ENCODE peak calls at places on chromosomes 4 and X, in five cellular contexts. One of them, this sample, is unnamed.

GRCh38 chr4:112550728-112551127 is 34.7 kb upstream of the NEUROG2 start:
- DNase-seq in tibial artery: no peak
- DNase-seq in endodermal cell: no peak
- DNase-seq in fibroblast of lung: peak; percentile 85
- DNase-seq in HAP-1: no peak
- DNase-seq in this sample: no peak

GRCh38 chr4:107712236-107712635 is 7.8 kb downstream of the PAPSS1 start:
- DNase-seq in tibial artery: no peak
- DNase-seq in HAP-1: no peak
- DNase-seq in endodermal cell: no peak
- DNase-seq in fibroblast of lung: peak; percentile 16
- DNase-seq in this sample: no peak

GRCh38 chr4:125200556-125200955 is 114.2 kb upstream of the FAT4 start:
- DNase-seq in endodermal cell: no peak
- DNase-seq in HAP-1: no peak
- DNase-seq in tibial artery: no peak
- DNase-seq in fibroblast of lung: no peak
- DNase-seq in this sample: no peak

GRCh38 chr4:159048166-159048886 is 54.6 kb upstream of the RAPGEF2 start:
- DNase-seq in tibial artery: peak; percentile 69
- DNase-seq in endodermal cell: peak; percentile 71
- DNase-seq in fibroblast of lung: peak; percentile 94
- DNase-seq in HAP-1: peak; percentile 77
- DNase-seq in this sample: peak; percentile 74

GRCh38 chr4:76526585-76526990 is 91.6 kb downstream of the SHROOM3 start:
- DNase-seq in fibroblast of lung: peak; percentile 79
- DNase-seq in endodermal cell: no peak
- DNase-seq in tibial artery: no peak
- DNase-seq in HAP-1: peak; percentile 33
- DNase-seq in this sample: no peak

GRCh38 chrX:139949703-139950102 is 15.6 kb downstream of the CXorf66 start:
- DNase-seq in endodermal cell: no peak
- DNase-seq in tibial artery: no peak
- DNase-seq in HAP-1: peak; percentile 21
- DNase-seq in fibroblast of lung: no peak
- DNase-seq in this sample: no peak

GRCh38 chr4:124206779-124207605 is 505.5 kb downstream of the ANKRD50 start:
- DNase-seq in HAP-1: no peak
- DNase-seq in tibial artery: no peak
- DNase-seq in fibroblast of lung: peak; percentile 83
- DNase-seq in endodermal cell: no peak
- DNase-seq in this sample: no peak

GRCh38 chrX:130071611-130072349 is 38.5 kb downstream of the ELF4 start:
- DNase-seq in tibial artery: no peak
- DNase-seq in endodermal cell: no peak
- DNase-seq in HAP-1: no peak
- DNase-seq in fibroblast of lung: no peak
- DNase-seq in this sample: no peak

GRCh38 chr4:148845609-148846008 is 403.4 kb upstream of the NR3C2 start:
- DNase-seq in HAP-1: no peak
- DNase-seq in tibial artery: no peak
- DNase-seq in fibroblast of lung: no peak
- DNase-seq in endodermal cell: no peak
- DNase-seq in this sample: no peak

GRCh38 chrX:85052207-85052606 is 48.5 kb downstream of the APOOL start:
- DNase-seq in tibial artery: no peak
- DNase-seq in fibroblast of lung: peak; percentile 25
- DNase-seq in endodermal cell: no peak
- DNase-seq in HAP-1: no peak
- DNase-seq in this sample: no peak

GRCh38 chr4:128283071-128283470 is 4.5 kb downstream of the PGRMC2 start:
- DNase-seq in fibroblast of lung: no peak
- DNase-seq in HAP-1: no peak
- DNase-seq in endodermal cell: no peak
- DNase-seq in tibial artery: no peak
- DNase-seq in this sample: no peak

GRCh38 chr4:37873383-37873782 is 17.5 kb upstream of the TBC1D1 start:
- DNase-seq in HAP-1: no peak
- DNase-seq in fibroblast of lung: peak; percentile 64
- DNase-seq in endodermal cell: no peak
- DNase-seq in tibial artery: no peak
- DNase-seq in this sample: no peak

GRCh38 chrX:132086717-132087116 is 41.1 kb downstream of the FRMD7 start:
- DNase-seq in HAP-1: no peak
- DNase-seq in endodermal cell: no peak
- DNase-seq in tibial artery: no peak
- DNase-seq in fibroblast of lung: peak; percentile 24
- DNase-seq in this sample: no peak

GRCh38 chr4:120714581-120714980 is 207.9 kb downstream of the PRDM5 start:
- DNase-seq in fibroblast of lung: peak; percentile 55
- DNase-seq in HAP-1: no peak
- DNase-seq in endodermal cell: no peak
- DNase-seq in tibial artery: no peak
- DNase-seq in this sample: no peak

GRCh38 chr4:110198472-110199419 is at the start of gene ELOVL6:
- DNase-seq in tibial artery: peak; percentile 71
- DNase-seq in HAP-1: peak; percentile 89
- DNase-seq in fibroblast of lung: peak; percentile 78
- DNase-seq in endodermal cell: peak; percentile 95
- DNase-seq in this sample: peak; percentile 37

GRCh38 chr4:169283114-169283509 is 12.4 kb upstream of the SH3RF1 start:
- DNase-seq in endodermal cell: no peak
- DNase-seq in HAP-1: no peak
- DNase-seq in fibroblast of lung: peak; percentile 98
- DNase-seq in tibial artery: no peak
- DNase-seq in this sample: no peak

GRCh38 chr4:147370881-147371280 is 110.0 kb upstream of the EDNRA start:
- DNase-seq in tibial artery: no peak
- DNase-seq in endodermal cell: no peak
- DNase-seq in fibroblast of lung: no peak
- DNase-seq in HAP-1: no peak
- DNase-seq in this sample: no peak

GRCh38 chrX:139828830-139829229 is 104.0 kb downstream of the ATP11C start:
- DNase-seq in fibroblast of lung: no peak
- DNase-seq in endodermal cell: no peak
- DNase-seq in tibial artery: no peak
- DNase-seq in HAP-1: no peak
- DNase-seq in this sample: no peak

GRCh38 chr4:98150092-98150761 is 7.0 kb upstream of the STPG2 start:
- DNase-seq in tibial artery: no peak
- DNase-seq in fibroblast of lung: peak; percentile 5
- DNase-seq in endodermal cell: no peak
- DNase-seq in HAP-1: no peak
- DNase-seq in this sample: no peak

GRCh38 chrX:123422875-123423274 is 238.8 kb downstream of the GRIA3 start:
- DNase-seq in fibroblast of lung: peak; percentile 32
- DNase-seq in tibial artery: peak; percentile 63
- DNase-seq in HAP-1: peak; percentile 59
- DNase-seq in endodermal cell: peak; percentile 51
- DNase-seq in this sample: no peak

GRCh38 chr4:141730805-141731204 is 94.4 kb downstream of the IL15 start:
- DNase-seq in endodermal cell: no peak
- DNase-seq in fibroblast of lung: peak; percentile 8
- DNase-seq in HAP-1: no peak
- DNase-seq in tibial artery: no peak
- DNase-seq in this sample: no peak

GRCh38 chrX:37441377-37441776 is 92.2 kb downstream of the PRRG1 start:
- DNase-seq in HAP-1: no peak
- DNase-seq in fibroblast of lung: no peak
- DNase-seq in endodermal cell: no peak
- DNase-seq in tibial artery: no peak
- DNase-seq in this sample: no peak

GRCh38 chrX:34612036-34612435 is 45.0 kb downstream of the TMEM47 start:
- DNase-seq in endodermal cell: no peak
- DNase-seq in HAP-1: no peak
- DNase-seq in tibial artery: no peak
- DNase-seq in fibroblast of lung: peak; percentile 4
- DNase-seq in this sample: peak; percentile 4

GRCh38 chr4:44121210-44121609 is 327.4 kb downstream of the KCTD8 start:
- DNase-seq in fibroblast of lung: no peak
- DNase-seq in HAP-1: no peak
- DNase-seq in endodermal cell: no peak
- DNase-seq in tibial artery: no peak
- DNase-seq in this sample: no peak

DNA sequence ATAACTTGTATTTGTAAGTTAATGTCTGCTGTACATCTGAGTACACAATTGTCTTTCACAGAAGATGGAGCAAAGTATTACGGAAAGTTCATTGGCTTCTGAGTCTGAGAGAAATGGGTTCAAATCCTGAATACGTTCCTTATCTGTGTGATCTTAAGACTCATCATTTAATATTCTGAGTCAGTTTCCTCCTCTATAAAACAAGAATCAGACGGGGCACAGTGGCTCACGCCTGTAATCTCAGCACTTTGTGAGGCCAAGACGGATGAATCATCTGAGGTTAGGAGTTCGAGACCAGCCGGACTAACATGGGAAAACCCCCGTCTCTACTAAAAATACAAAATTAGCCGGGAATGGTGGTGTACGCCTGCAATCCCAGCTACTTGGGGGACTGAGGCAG is 57.8 kb downstream of the APBB2 start:
- DNase-seq in tibial artery: no peak
- DNase-seq in HAP-1: no peak
- DNase-seq in fibroblast of lung: peak; percentile 84
- DNase-seq in endodermal cell: no peak
- DNase-seq in this sample: no peak
- H3K4me1 ChIP-seq in tibial artery: peaks cover 78% of the 10 kb centered on the region
- H3K4me1 ChIP-seq in HAP-1: peaks cover 3% of the 10 kb centered on the region
- H3K4me1 ChIP-seq in fibroblast of lung: peaks cover 20% of the 10 kb centered on the region
- H3K4me1 ChIP-seq in endodermal cell: no peaks in the 10 kb centered on the region
- H3K4me1 ChIP-seq in this sample: peaks cover 24% of the 10 kb centered on the region

GRCh38 chr4:186712690-186713089 is 11.0 kb downstream of the FAT1 start:
- DNase-seq in endodermal cell: no peak
- DNase-seq in HAP-1: no peak
- DNase-seq in tibial artery: no peak
- DNase-seq in fibroblast of lung: no peak
- DNase-seq in this sample: peak; percentile 61
- H3K4me1 ChIP-seq in endodermal cell: peaks cover 8% of the 10 kb centered on the region
- H3K4me1 ChIP-seq in HAP-1: peaks cover 2% of the 10 kb centered on the region
- H3K4me1 ChIP-seq in tibial artery: peaks cover 64% of the 10 kb centered on the region
- H3K4me1 ChIP-seq in fibroblast of lung: no peaks in the 10 kb centered on the region
- H3K4me1 ChIP-seq in this sample: peaks cover 71% of the 10 kb centered on the region

GRCh38 chr4:2299794-2300193 is 37.9 kb upstream of the MXD4 start:
- DNase-seq in HAP-1: no peak
- DNase-seq in fibroblast of lung: no peak
- DNase-seq in tibial artery: peak; percentile 9
- DNase-seq in endodermal cell: no peak
- DNase-seq in this sample: no peak

GRCh38 chr4:2297606-2298517 is 36.0 kb upstream of the MXD4 start:
- DNase-seq in endodermal cell: no peak
- DNase-seq in tibial artery: peak; percentile 42
- DNase-seq in HAP-1: no peak
- DNase-seq in fibroblast of lung: no peak
- DNase-seq in this sample: peak; percentile 17

GRCh38 chr4:2295535-2296442 is 33.9 kb upstream of the MXD4 start:
- DNase-seq in endodermal cell: peak; percentile 61
- DNase-seq in HAP-1: no peak
- DNase-seq in tibial artery: peak; percentile 61
- DNase-seq in fibroblast of lung: no peak
- DNase-seq in this sample: no peak

GRCh38 chr4:2298548-2298991 is 36.7 kb upstream of the MXD4 start:
- DNase-seq in fibroblast of lung: no peak
- DNase-seq in endodermal cell: peak; percentile 43
- DNase-seq in HAP-1: no peak
- DNase-seq in tibial artery: peak; percentile 60
- DNase-seq in this sample: peak; percentile 47

DNA sequence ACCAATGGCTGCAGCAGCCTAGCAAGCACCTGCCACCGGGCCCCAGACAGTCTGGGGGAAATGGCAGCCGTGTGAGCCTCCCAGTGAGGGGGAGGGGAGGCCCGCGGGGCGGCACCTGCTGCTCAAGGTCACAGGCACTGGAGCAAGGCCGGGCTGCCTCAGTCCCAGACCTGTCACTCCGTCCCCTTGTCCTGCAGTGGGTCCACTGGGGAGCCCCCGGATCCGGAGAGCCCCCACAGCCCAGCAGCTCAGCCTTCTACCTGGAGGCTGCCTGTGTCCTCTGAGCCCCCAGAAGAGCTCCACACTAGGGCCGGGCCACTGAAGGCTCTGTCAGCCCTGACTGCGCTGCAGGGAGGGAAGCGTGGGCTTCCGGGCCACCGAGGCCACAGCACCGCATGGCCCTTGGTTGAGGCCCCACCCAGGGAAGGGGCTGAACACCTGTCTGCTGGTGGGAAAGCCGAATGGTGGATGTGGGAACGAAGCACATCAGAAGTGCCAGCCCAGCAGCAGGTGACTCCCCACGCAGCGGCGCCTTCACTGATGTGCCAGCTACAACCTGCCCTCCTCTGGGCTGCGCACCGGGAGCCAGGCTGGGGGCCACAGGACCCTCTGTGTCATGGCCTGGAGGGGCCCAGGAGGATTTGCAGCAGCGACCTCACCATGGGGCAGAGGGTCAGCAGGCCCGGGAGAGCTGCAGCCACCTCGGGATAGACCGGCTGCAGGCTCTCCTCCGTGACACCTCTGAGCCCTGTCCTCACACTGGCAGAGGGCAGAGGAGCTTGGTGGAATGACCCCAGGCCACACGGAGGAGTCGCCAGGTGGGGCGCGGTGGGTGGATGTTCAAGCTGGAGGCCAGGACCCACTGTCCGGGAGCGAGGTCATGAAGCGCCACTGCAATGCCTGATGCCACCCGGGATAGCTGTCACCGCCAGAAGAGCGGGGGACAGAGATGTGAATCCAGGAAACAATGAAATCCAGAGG is 35.0 kb upstream of the MXD4 start:
- DNase-seq in endodermal cell: peak; percentile 49
- DNase-seq in fibroblast of lung: no peak
- DNase-seq in tibial artery: peak; percentile 55
- DNase-seq in HAP-1: no peak
- DNase-seq in this sample: no peak
- H3K4me1 ChIP-seq in endodermal cell: no peaks in the 10 kb centered on the region
- H3K4me1 ChIP-seq in fibroblast of lung: peaks cover 6% of the 10 kb centered on the region
- H3K4me1 ChIP-seq in tibial artery: no peaks in the 10 kb centered on the region
- H3K4me1 ChIP-seq in HAP-1: no peaks in the 10 kb centered on the region
- H3K4me1 ChIP-seq in this sample: peaks cover 3% of the 10 kb centered on the region

DNA sequence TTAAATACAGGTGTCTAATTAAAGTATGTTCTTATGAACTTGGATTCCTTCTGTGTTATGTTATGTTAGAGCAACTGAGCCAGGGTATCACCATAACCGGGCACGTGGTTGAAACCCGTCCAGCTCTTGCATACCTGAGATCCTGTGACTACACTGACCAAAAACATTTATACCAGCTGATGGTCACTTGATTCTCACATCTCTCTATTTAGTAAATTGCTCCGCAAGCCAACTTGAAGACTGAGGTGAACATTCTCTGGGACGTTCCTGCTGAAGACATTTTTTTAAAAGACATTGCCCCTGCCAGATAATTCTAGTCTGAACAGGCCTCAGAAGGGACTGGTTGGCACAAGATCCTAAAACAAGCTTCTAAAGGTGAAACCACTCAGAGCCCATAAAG is 550.0 kb upstream of the DIPK2B start:
- DNase-seq in HAP-1: no peak
- DNase-seq in fibroblast of lung: peak; percentile 57
- DNase-seq in endodermal cell: no peak
- DNase-seq in tibial artery: no peak
- DNase-seq in this sample: peak; percentile 38
- H3K4me1 ChIP-seq in HAP-1: peaks cover 29% of the 10 kb centered on the region
- H3K4me1 ChIP-seq in fibroblast of lung: peaks cover 17% of the 10 kb centered on the region
- H3K4me1 ChIP-seq in endodermal cell: no peaks in the 10 kb centered on the region
- H3K4me1 ChIP-seq in tibial artery: peaks cover 22% of the 10 kb centered on the region
- H3K4me1 ChIP-seq in this sample: peaks cover 3% of the 10 kb centered on the region

This sample was measured in heart left ventricle.